ENCODE peak calls at places on chromosomes 7 and 10, in six cellular contexts. One of them, this sample, is unnamed.
A peak's percentile ranks its signal among the peaks of the same experiment; 100 is the strongest.

GRCh38 chr10:66747451-66747850 is 178.4 kb upstream of the LRRTM3 start:
- DNase-seq in T-helper 9 cell: no peak
- DNase-seq in stimulated activated CD4-positive, alpha-beta T cell treated with anti-CD3 and anti-CD28 coated beads, Interleukin-4, amount 100 ng/mL, for 4 hours: no peak
- DNase-seq in fibroblast of the aortic adventitia: peak; percentile 82
- DNase-seq in choroid plexus epithelial cell: peak; percentile 82
- DNase-seq in astrocyte of the spinal cord: peak; percentile 92
- DNase-seq in this sample: no peak

GRCh38 chr10:75647675-75648074 is 216.3 kb downstream of the LRMDA start:
- DNase-seq in choroid plexus epithelial cell: no peak
- DNase-seq in fibroblast of the aortic adventitia: no peak
- DNase-seq in astrocyte of the spinal cord: no peak
- DNase-seq in T-helper 9 cell: no peak
- DNase-seq in stimulated activated CD4-positive, alpha-beta T cell treated with anti-CD3 and anti-CD28 coated beads, Interleukin-4, amount 100 ng/mL, for 4 hours: no peak
- DNase-seq in this sample: no peak

GRCh38 chr10:72058989-72059842 is 29.1 kb downstream of the SPOCK2 start:
- DNase-seq in astrocyte of the spinal cord: no peak
- DNase-seq in T-helper 9 cell: no peak
- DNase-seq in fibroblast of the aortic adventitia: peak; percentile 30
- DNase-seq in choroid plexus epithelial cell: no peak
- DNase-seq in stimulated activated CD4-positive, alpha-beta T cell treated with anti-CD3 and anti-CD28 coated beads, Interleukin-4, amount 100 ng/mL, for 4 hours: peak; percentile 61
- DNase-seq in this sample: no peak

GRCh38 chr7:30572212-30572839 is 22.4 kb upstream of the GARS1 start:
- DNase-seq in fibroblast of the aortic adventitia: no peak
- DNase-seq in astrocyte of the spinal cord: no peak
- DNase-seq in choroid plexus epithelial cell: peak; percentile 42
- DNase-seq in stimulated activated CD4-positive, alpha-beta T cell treated with anti-CD3 and anti-CD28 coated beads, Interleukin-4, amount 100 ng/mL, for 4 hours: no peak
- DNase-seq in T-helper 9 cell: no peak
- DNase-seq in this sample: no peak

GRCh38 chr7:100088621-100089457 is at the start of gene COPS6:
- DNase-seq in stimulated activated CD4-positive, alpha-beta T cell treated with anti-CD3 and anti-CD28 coated beads, Interleukin-4, amount 100 ng/mL, for 4 hours: peak; percentile 76
- DNase-seq in astrocyte of the spinal cord: peak; percentile 75
- DNase-seq in choroid plexus epithelial cell: peak; percentile 70
- DNase-seq in T-helper 9 cell: peak; percentile 92
- DNase-seq in fibroblast of the aortic adventitia: peak; percentile 69
- DNase-seq in this sample: peak; percentile 90

GRCh38 chr10:89217057-89217990 is 10.2 kb upstream of the CH25H start:
- DNase-seq in astrocyte of the spinal cord: peak; percentile 76
- DNase-seq in T-helper 9 cell: peak; percentile 58
- DNase-seq in choroid plexus epithelial cell: peak; percentile 80
- DNase-seq in stimulated activated CD4-positive, alpha-beta T cell treated with anti-CD3 and anti-CD28 coated beads, Interleukin-4, amount 100 ng/mL, for 4 hours: peak; percentile 42
- DNase-seq in fibroblast of the aortic adventitia: peak; percentile 83
- DNase-seq in this sample: peak; percentile 71

GRCh38 chr7:93231264-93231663 is 902 bp upstream of the VPS50 start:
- DNase-seq in astrocyte of the spinal cord: no peak
- DNase-seq in T-helper 9 cell: no peak
- DNase-seq in stimulated activated CD4-positive, alpha-beta T cell treated with anti-CD3 and anti-CD28 coated beads, Interleukin-4, amount 100 ng/mL, for 4 hours: no peak
- DNase-seq in fibroblast of the aortic adventitia: peak; percentile 2
- DNase-seq in choroid plexus epithelial cell: no peak
- DNase-seq in this sample: no peak

GRCh38 chr10:96556003-96556402 is 30.8 kb downstream of the TM9SF3 start:
- DNase-seq in choroid plexus epithelial cell: peak; percentile 52
- DNase-seq in stimulated activated CD4-positive, alpha-beta T cell treated with anti-CD3 and anti-CD28 coated beads, Interleukin-4, amount 100 ng/mL, for 4 hours: no peak
- DNase-seq in T-helper 9 cell: no peak
- DNase-seq in astrocyte of the spinal cord: peak; percentile 9
- DNase-seq in fibroblast of the aortic adventitia: peak; percentile 11
- DNase-seq in this sample: no peak

GRCh38 chr10:44921061-44921460 is 9.9 kb downstream of the TMEM72 start:
- DNase-seq in fibroblast of the aortic adventitia: no peak
- DNase-seq in choroid plexus epithelial cell: no peak
- DNase-seq in astrocyte of the spinal cord: no peak
- DNase-seq in stimulated activated CD4-positive, alpha-beta T cell treated with anti-CD3 and anti-CD28 coated beads, Interleukin-4, amount 100 ng/mL, for 4 hours: no peak
- DNase-seq in T-helper 9 cell: no peak
- DNase-seq in this sample: no peak

GRCh38 chr10:86655173-86655540 is 810 bp downstream of the OPN4 start:
- DNase-seq in T-helper 9 cell: no peak
- DNase-seq in stimulated activated CD4-positive, alpha-beta T cell treated with anti-CD3 and anti-CD28 coated beads, Interleukin-4, amount 100 ng/mL, for 4 hours: no peak
- DNase-seq in choroid plexus epithelial cell: no peak
- DNase-seq in astrocyte of the spinal cord: no peak
- DNase-seq in fibroblast of the aortic adventitia: no peak
- DNase-seq in this sample: no peak

GRCh38 chr7:93147358-93147757 is 827 bp downstream of the SAMD9L start:
- DNase-seq in T-helper 9 cell: peak; percentile 1
- DNase-seq in astrocyte of the spinal cord: peak; percentile 61
- DNase-seq in choroid plexus epithelial cell: peak; percentile 68
- DNase-seq in fibroblast of the aortic adventitia: peak; percentile 70
- DNase-seq in stimulated activated CD4-positive, alpha-beta T cell treated with anti-CD3 and anti-CD28 coated beads, Interleukin-4, amount 100 ng/mL, for 4 hours: peak; percentile 50
- DNase-seq in this sample: peak; percentile 57

GRCh38 chr10:104931723-104932122 is 290.6 kb downstream of the SORCS3 start:
- DNase-seq in astrocyte of the spinal cord: no peak
- DNase-seq in stimulated activated CD4-positive, alpha-beta T cell treated with anti-CD3 and anti-CD28 coated beads, Interleukin-4, amount 100 ng/mL, for 4 hours: no peak
- DNase-seq in choroid plexus epithelial cell: no peak
- DNase-seq in fibroblast of the aortic adventitia: no peak
- DNase-seq in T-helper 9 cell: no peak
- DNase-seq in this sample: no peak

GRCh38 chr7:112550468-112551060 is 69.8 kb downstream of the LSMEM1 start:
- DNase-seq in fibroblast of the aortic adventitia: peak; percentile 83
- DNase-seq in T-helper 9 cell: no peak
- DNase-seq in stimulated activated CD4-positive, alpha-beta T cell treated with anti-CD3 and anti-CD28 coated beads, Interleukin-4, amount 100 ng/mL, for 4 hours: no peak
- DNase-seq in astrocyte of the spinal cord: peak; percentile 72
- DNase-seq in choroid plexus epithelial cell: peak; percentile 86
- DNase-seq in this sample: peak; percentile 55

GRCh38 chr7:35513828-35514227 is 181.1 kb downstream of the HERPUD2 start:
- DNase-seq in fibroblast of the aortic adventitia: no peak
- DNase-seq in T-helper 9 cell: no peak
- DNase-seq in astrocyte of the spinal cord: peak; percentile 9
- DNase-seq in stimulated activated CD4-positive, alpha-beta T cell treated with anti-CD3 and anti-CD28 coated beads, Interleukin-4, amount 100 ng/mL, for 4 hours: no peak
- DNase-seq in choroid plexus epithelial cell: no peak
- DNase-seq in this sample: no peak

GRCh38 chr10:72736176-72736795 is 44.3 kb downstream of the MCU start:
- DNase-seq in choroid plexus epithelial cell: peak; percentile 79
- DNase-seq in stimulated activated CD4-positive, alpha-beta T cell treated with anti-CD3 and anti-CD28 coated beads, Interleukin-4, amount 100 ng/mL, for 4 hours: no peak
- DNase-seq in fibroblast of the aortic adventitia: peak; percentile 81
- DNase-seq in astrocyte of the spinal cord: peak; percentile 49
- DNase-seq in T-helper 9 cell: no peak
- DNase-seq in this sample: no peak

GRCh38 chr10:91082447-91082846 is 138.0 kb upstream of the PCGF5 start:
- DNase-seq in astrocyte of the spinal cord: no peak
- DNase-seq in choroid plexus epithelial cell: no peak
- DNase-seq in stimulated activated CD4-positive, alpha-beta T cell treated with anti-CD3 and anti-CD28 coated beads, Interleukin-4, amount 100 ng/mL, for 4 hours: no peak
- DNase-seq in fibroblast of the aortic adventitia: no peak
- DNase-seq in T-helper 9 cell: no peak
- DNase-seq in this sample: no peak

GRCh38 chr7:6416516-6417145 is 31.1 kb downstream of the DAGLB start:
- DNase-seq in fibroblast of the aortic adventitia: no peak
- DNase-seq in stimulated activated CD4-positive, alpha-beta T cell treated with anti-CD3 and anti-CD28 coated beads, Interleukin-4, amount 100 ng/mL, for 4 hours: no peak
- DNase-seq in astrocyte of the spinal cord: no peak
- DNase-seq in choroid plexus epithelial cell: peak; percentile 47
- DNase-seq in T-helper 9 cell: no peak
- DNase-seq in this sample: no peak

GRCh38 chr7:156950381-156950858 is 908 bp downstream of the NOM1 start:
- DNase-seq in astrocyte of the spinal cord: peak; percentile 12
- DNase-seq in fibroblast of the aortic adventitia: no peak
- DNase-seq in choroid plexus epithelial cell: peak; percentile 9
- DNase-seq in stimulated activated CD4-positive, alpha-beta T cell treated with anti-CD3 and anti-CD28 coated beads, Interleukin-4, amount 100 ng/mL, for 4 hours: no peak
- DNase-seq in T-helper 9 cell: no peak
- DNase-seq in this sample: no peak

GRCh38 chr7:10707519-10707918 is 266.2 kb upstream of the PHF14 start:
- DNase-seq in stimulated activated CD4-positive, alpha-beta T cell treated with anti-CD3 and anti-CD28 coated beads, Interleukin-4, amount 100 ng/mL, for 4 hours: no peak
- DNase-seq in T-helper 9 cell: no peak
- DNase-seq in fibroblast of the aortic adventitia: no peak
- DNase-seq in choroid plexus epithelial cell: no peak
- DNase-seq in astrocyte of the spinal cord: no peak
- DNase-seq in this sample: no peak